ENCODE peak calls at places on chromosome 9, in nine cellular contexts. M is fibroblast of the conjunctiva; H is lower leg skin; W is NCI-H1048; O is stimulated activated CD8-positive, alpha-beta memory T cell treated with anti-CD3 and anti-CD28 coated beads, Interleukin-15, amount 100 ng/mL, for 1 hour; E is NCI-H2081; V is OCI-LY7; J is NCI-H1417; Y is activated T-cell treated with anti-CD3 and anti-CD28 coated beads for 24 hours. R is an unnamed sample.

GRCh38 chr9:129176786-129177442 is 1.1 kb downstream of the IER5L start:
- DNase-seq in M (no peak), H (no peak), W (no peak), O (no peak), E (no peak), V (peak; percentile 36), J (peak; percentile 80), Y (no peak), R (no peak)

GRCh38 chr9:137441289-137441934 is at the start of gene ENTPD8:
- DNase-seq in M (no peak), H (no peak), W (no peak), O (no peak), E (peak; percentile 72), V (no peak), J (peak; percentile 95), Y (no peak), R (no peak)

GRCh38 chr9:36161187-36161586 is 8.0 kb upstream of the CCIN start:
- DNase-seq in M (no peak), H (no peak), W (no peak), O (no peak), E (no peak), V (no peak), J (no peak), Y (no peak), R (no peak)

GRCh38 chr9:14179449-14179848 is 134.5 kb downstream of the NFIB start:
- DNase-seq in M (no peak), H (no peak), W (peak; percentile 89), O (no peak), E (peak; percentile 86), V (no peak), J (peak; percentile 12), Y (no peak), R (no peak)

GRCh38 chr9:126957687-126958053 is 43.1 kb downstream of the RALGPS1 start:
- DNase-seq in M (no peak), H (no peak), W (no peak), O (no peak), E (no peak), V (no peak), J (no peak), Y (no peak), R (no peak)

GRCh38 chr9:7216004-7216821 is 458.4 kb downstream of the KDM4C start:
- DNase-seq in M (no peak), H (no peak), W (no peak), O (no peak), E (no peak), V (no peak), J (no peak), Y (peak; percentile 11), R (no peak)

GRCh38 chr9:125889524-125890473 is 142.6 kb downstream of the PBX3 start:
- DNase-seq in M (no peak), H (no peak), W (no peak), O (no peak), E (peak; percentile 70), V (no peak), J (peak; percentile 87), Y (peak; percentile 18), R (no peak)

GRCh38 chr9:37914154-37914551 is 10.2 kb upstream of the SLC25A51 start:
- DNase-seq in M (no peak), H (no peak), W (no peak), O (no peak), E (no peak), V (no peak), J (no peak), Y (no peak), R (no peak)

GRCh38 chr9:100884518-100884917 is 144.0 kb upstream of the PLPPR1 start:
- DNase-seq in M (no peak), H (no peak), W (no peak), O (no peak), E (no peak), V (no peak), J (no peak), Y (no peak), R (no peak)

GRCh38 chr9:81968026-81968425 is 20.5 kb upstream of the SPATA31D1 start:
- DNase-seq in M (no peak), H (no peak), W (no peak), O (no peak), E (no peak), V (no peak), J (no peak), Y (no peak), R (no peak)

R was measured in omental fat pad.